ENCODE peak calls at places on chromosome 3, in seven cellular contexts. V is islet precursor cell, U is H54, X is HFFc6, J is head of caudate nucleus, K is Right ventricle myocardium superior, Z is pons. M is an unnamed sample.

GRCh38 chr3:59433546-59433945 is 383.7 kb upstream of the CFAP20DC start:
- DNase-seq in V (no peak), U (no peak), X (no peak), J (no peak), K (no peak), Z (no peak), M (no peak)

GRCh38 chr3:80734955-80735354 is 967.2 kb upstream of the ROBO1 start:
- DNase-seq in V (no peak), U (no peak), X (no peak), J (no peak), K (no peak), Z (no peak), M (no peak)

GRCh38 chr3:30597131-30597768 is 9.2 kb upstream of the TGFBR2 start:
- DNase-seq in V (no peak), U (no peak), X (peak), J (no peak), K (no peak), Z (no peak), M (no peak)

GRCh38 chr3:14295777-14296176 is 106.6 kb upstream of the SLC6A6 start:
- DNase-seq in V (no peak), U (no peak), X (no peak), J (no peak), K (no peak), Z (no peak), M (no peak)

GRCh38 chr3:15983232-15983631 is 185.5 kb upstream of the ANKRD28 start:
- DNase-seq in V (peak), U (peak), X (peak), J (no peak), K (no peak), Z (no peak), M (no peak)

GRCh38 chr3:146817705-146818104 is 212.6 kb upstream of the PLSCR5 start:
- DNase-seq in V (no peak), U (no peak), X (peak), J (no peak), K (no peak), Z (peak), M (no peak)

GRCh38 chr3:139219463-139219862 is 124.4 kb upstream of the MRPS22 start:
- DNase-seq in V (no peak), U (no peak), X (no peak), J (no peak), K (no peak), Z (no peak), M (no peak)

GRCh38 chr3:106836906-106837305 is 540.3 kb upstream of the CCDC54 start:
- DNase-seq in V (no peak), U (no peak), X (no peak), J (no peak), K (no peak), Z (no peak), M (no peak)

GRCh38 chr3:185658943-185659342 is 72.8 kb downstream of the SENP2 start:
- DNase-seq in V (no peak), U (no peak), X (no peak), J (no peak), K (no peak), Z (no peak), M (no peak)

GRCh38 chr3:114872056-114872455 is 275.0 kb downstream of the ZBTB20 start:
- DNase-seq in V (no peak), U (no peak), X (no peak), J (no peak), K (no peak), Z (no peak), M (no peak)

GRCh38 chr3:98855811-98856400 is 45.6 kb downstream of the DCBLD2 start:
- DNase-seq in V (no peak), U (peak), X (peak), J (no peak), K (no peak), Z (peak), M (no peak)

GRCh38 chr3:107690522-107691138 is 167.9 kb downstream of the BBX start:
- DNase-seq in V (no peak), U (no peak), X (peak), J (no peak), K (no peak), Z (peak), M (no peak)

M was measured in posterior vena cava.